ENCODE peak calls at places on chromosomes 16 and 17, in ten cellular contexts. T is CD8-positive, alpha-beta memory T cell; A is effector CD4-positive, alpha-beta T cell; U is IMR-90; E is psoas muscle; D is central memory CD4-positive, alpha-beta T cell; F is NCI-H1105 treated with DMSO at 0.1 percent for 48 hours; M is SHP77 treated with DMSO at 0.1 percent for 48 hours; J is NCI-H2029; V is NCI-H1092. Q is an unnamed sample.

GRCh38 chr16:87463722-87464690 is 28.8 kb downstream of the ZCCHC14 start:
- DNase-seq in T (no peak), V (no peak), M (no peak), F (no peak), A (no peak), J (no peak), E (no peak), U (peak; percentile 89), D (peak; percentile 15), Q (no peak)

GRCh38 chr17:81130385-81131288 is 34.7 kb upstream of the PVALEF start:
- DNase-seq in F (no peak), V (no peak), M (no peak), T (no peak), A (no peak), U (no peak), D (no peak), E (no peak), J (no peak), Q (no peak)

GRCh38 chr16:66908762-66909559 is 9.7 kb downstream of the CDH16 start:
- DNase-seq in U (no peak), V (no peak), A (no peak), E (no peak), T (no peak), M (no peak), D (no peak), F (no peak), J (no peak), Q (no peak)

GRCh38 chr16:4664538-4665418 is 28.6 kb upstream of the NUDT16L1 start:
- DNase-seq in T (peak; percentile 60), M (no peak), E (no peak), J (no peak), A (peak; percentile 47), F (no peak), U (no peak), V (no peak), D (peak; percentile 68), Q (no peak)

GRCh38 chr17:63834431-63835166 is 7.1 kb upstream of the FTSJ3 start:
- DNase-seq in D (peak; percentile 65), F (peak; percentile 71), J (peak; percentile 11), V (peak; percentile 51), U (peak; percentile 85), E (peak; percentile 59), A (peak; percentile 58), M (peak; percentile 35), T (peak; percentile 60), Q (peak; percentile 83)

GRCh38 chr16:54927125-54928015 is 3.3 kb upstream of the IRX5 start:
- DNase-seq in U (no peak), J (peak; percentile 25), T (no peak), A (no peak), M (peak; percentile 47), D (no peak), E (no peak), F (peak; percentile 94), V (peak; percentile 37), Q (peak; percentile 45)

GRCh38 chr16:4935231-4935855 is 1.6 kb downstream of the PPL start:
- DNase-seq in T (no peak), A (no peak), D (no peak), M (no peak), J (no peak), U (no peak), V (no peak), F (no peak), E (peak; percentile 97), Q (no peak)

GRCh38 chr17:3754458-3755334 is 31.0 kb downstream of the HASPIN start:
- DNase-seq in M (no peak), F (peak; percentile 91), D (peak; percentile 80), V (peak; percentile 10), A (peak; percentile 76), J (peak; percentile 91), U (no peak), T (peak; percentile 74), E (no peak), Q (no peak)

GRCh38 chr17:43734376-43734775 is 24.2 kb downstream of the SOST start:
- DNase-seq in E (no peak), M (no peak), F (no peak), U (peak; percentile 69), V (no peak), A (no peak), D (no peak), J (no peak), T (no peak), Q (no peak)

GRCh38 chr16:50742521-50743150 is 750 bp downstream of the CYLD start:
- DNase-seq in V (no peak), A (peak; percentile 49), D (peak; percentile 67), M (no peak), J (no peak), F (peak; percentile 7), U (peak; percentile 43), E (peak; percentile 27), T (peak; percentile 71), Q (peak; percentile 12)

GRCh38 chr17:33667052-33667509 is 374.0 kb upstream of the ASIC2 start:
- DNase-seq in J (no peak), M (no peak), T (peak; percentile 2), V (no peak), A (no peak), E (no peak), U (no peak), F (no peak), D (peak; percentile 35), Q (peak; percentile 5)

Q was measured in NCI-H82.